ENCODE peak calls at places on chromosome 18, in nine cellular contexts. One of them, this sample, is unnamed.

GRCh38 chr18:11246466-11246865 is 97.1 kb upstream of the PIEZO2 start:
- DNase-seq in right cardiac atrium: no peak
- DNase-seq in esophagus squamous epithelium: no peak
- DNase-seq in GM23338: no peak
- DNase-seq in CD4-positive, alpha-beta memory T cell: no peak
- DNase-seq in stomach: no peak
- DNase-seq in gastrocnemius medialis: no peak
- DNase-seq in heart right ventricle: no peak
- DNase-seq in IMR-90: peak; percentile 33
- DNase-seq in this sample: no peak

GRCh38 chr18:56217406-56217805 is 421.0 kb downstream of the TXNL1 start:
- DNase-seq in CD4-positive, alpha-beta memory T cell: no peak
- DNase-seq in stomach: no peak
- DNase-seq in right cardiac atrium: no peak
- DNase-seq in heart right ventricle: no peak
- DNase-seq in gastrocnemius medialis: no peak
- DNase-seq in GM23338: no peak
- DNase-seq in IMR-90: peak; percentile 60
- DNase-seq in esophagus squamous epithelium: no peak
- DNase-seq in this sample: no peak

GRCh38 chr18:75090336-75090735 is 118.6 kb downstream of the PTGR3 start:
- DNase-seq in heart right ventricle: no peak
- DNase-seq in esophagus squamous epithelium: no peak
- DNase-seq in GM23338: peak; percentile 24
- DNase-seq in CD4-positive, alpha-beta memory T cell: no peak
- DNase-seq in right cardiac atrium: no peak
- DNase-seq in stomach: no peak
- DNase-seq in IMR-90: no peak
- DNase-seq in gastrocnemius medialis: no peak
- DNase-seq in this sample: no peak

GRCh38 chr18:46224181-46224775 is 120.1 kb downstream of the HAUS1 start:
- DNase-seq in right cardiac atrium: no peak
- DNase-seq in esophagus squamous epithelium: no peak
- DNase-seq in GM23338: no peak
- DNase-seq in stomach: no peak
- DNase-seq in CD4-positive, alpha-beta memory T cell: no peak
- DNase-seq in IMR-90: no peak
- DNase-seq in gastrocnemius medialis: no peak
- DNase-seq in heart right ventricle: no peak
- DNase-seq in this sample: no peak

GRCh38 chr18:7568426-7568825 is 1.3 kb downstream of the PTPRM start:
- DNase-seq in gastrocnemius medialis: peak; percentile 21
- DNase-seq in stomach: peak; percentile 28
- DNase-seq in heart right ventricle: peak; percentile 53
- DNase-seq in GM23338: peak; percentile 76
- DNase-seq in right cardiac atrium: peak; percentile 82
- DNase-seq in esophagus squamous epithelium: no peak
- DNase-seq in IMR-90: peak; percentile 20
- DNase-seq in CD4-positive, alpha-beta memory T cell: no peak
- DNase-seq in this sample: no peak

GRCh38 chr18:74652392-74652988 is 54.8 kb downstream of the ZNF407 start:
- DNase-seq in heart right ventricle: no peak
- DNase-seq in gastrocnemius medialis: no peak
- DNase-seq in CD4-positive, alpha-beta memory T cell: no peak
- DNase-seq in GM23338: peak; percentile 72
- DNase-seq in esophagus squamous epithelium: no peak
- DNase-seq in IMR-90: peak; percentile 66
- DNase-seq in right cardiac atrium: no peak
- DNase-seq in stomach: no peak
- DNase-seq in this sample: peak; percentile 43

GRCh38 chr18:10232062-10232461 is 222.4 kb upstream of the APCDD1 start:
- DNase-seq in esophagus squamous epithelium: no peak
- DNase-seq in right cardiac atrium: no peak
- DNase-seq in IMR-90: no peak
- DNase-seq in CD4-positive, alpha-beta memory T cell: no peak
- DNase-seq in stomach: no peak
- DNase-seq in GM23338: no peak
- DNase-seq in gastrocnemius medialis: no peak
- DNase-seq in heart right ventricle: no peak
- DNase-seq in this sample: no peak

GRCh38 chr18:6917082-6917481 is 187.6 kb downstream of the ARHGAP28 start:
- DNase-seq in CD4-positive, alpha-beta memory T cell: no peak
- DNase-seq in esophagus squamous epithelium: no peak
- DNase-seq in stomach: no peak
- DNase-seq in heart right ventricle: no peak
- DNase-seq in right cardiac atrium: no peak
- DNase-seq in GM23338: peak; percentile 43
- DNase-seq in gastrocnemius medialis: no peak
- DNase-seq in IMR-90: peak; percentile 4
- DNase-seq in this sample: no peak

GRCh38 chr18:37282386-37283037 is 283.1 kb downstream of the CELF4 start:
- DNase-seq in right cardiac atrium: peak; percentile 21
- DNase-seq in stomach: no peak
- DNase-seq in gastrocnemius medialis: no peak
- DNase-seq in heart right ventricle: no peak
- DNase-seq in IMR-90: no peak
- DNase-seq in CD4-positive, alpha-beta memory T cell: peak; percentile 15
- DNase-seq in GM23338: peak; percentile 65
- DNase-seq in esophagus squamous epithelium: no peak
- DNase-seq in this sample: no peak

GRCh38 chr18:68275616-68276015 is 439.3 kb downstream of the TMX3 start:
- DNase-seq in gastrocnemius medialis: no peak
- DNase-seq in CD4-positive, alpha-beta memory T cell: no peak
- DNase-seq in esophagus squamous epithelium: no peak
- DNase-seq in right cardiac atrium: no peak
- DNase-seq in stomach: no peak
- DNase-seq in heart right ventricle: no peak
- DNase-seq in IMR-90: peak; percentile 93
- DNase-seq in GM23338: no peak
- DNase-seq in this sample: no peak

GRCh38 chr18:54958711-54959625 is at the start of gene CCDC68:
- DNase-seq in right cardiac atrium: peak; percentile 85
- DNase-seq in IMR-90: no peak
- DNase-seq in gastrocnemius medialis: no peak
- DNase-seq in stomach: peak; percentile 78
- DNase-seq in GM23338: peak; percentile 70
- DNase-seq in CD4-positive, alpha-beta memory T cell: no peak
- DNase-seq in esophagus squamous epithelium: no peak
- DNase-seq in heart right ventricle: peak; percentile 45
- DNase-seq in this sample: no peak

GRCh38 chr18:6256521-6256920 is 158.2 kb downstream of the L3MBTL4 start:
- DNase-seq in stomach: no peak
- DNase-seq in gastrocnemius medialis: no peak
- DNase-seq in GM23338: no peak
- DNase-seq in esophagus squamous epithelium: no peak
- DNase-seq in CD4-positive, alpha-beta memory T cell: no peak
- DNase-seq in right cardiac atrium: no peak
- DNase-seq in IMR-90: no peak
- DNase-seq in heart right ventricle: no peak
- DNase-seq in this sample: no peak

DNA sequence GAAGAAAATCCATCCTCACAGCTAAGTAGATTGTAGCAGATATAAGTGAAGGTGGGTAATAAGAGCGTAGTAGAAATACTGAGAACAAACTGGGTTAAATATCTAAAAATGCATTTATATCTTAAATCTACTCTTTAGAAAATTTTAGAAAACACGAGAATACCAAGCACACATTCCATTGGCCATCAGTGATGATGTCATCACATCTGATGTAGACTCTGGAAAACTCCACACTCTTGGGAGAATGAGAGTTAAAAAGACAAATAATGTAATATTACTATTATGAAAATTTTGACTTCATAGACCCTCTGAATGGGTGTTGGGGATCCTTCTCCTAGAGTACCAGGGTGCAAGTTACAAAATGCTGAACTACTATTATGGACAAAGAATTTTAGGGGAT is 3.7 kb downstream of the RIOK3 start:
- DNase-seq in IMR-90: no peak
- DNase-seq in right cardiac atrium: no peak
- DNase-seq in heart right ventricle: no peak
- DNase-seq in GM23338: no peak
- DNase-seq in CD4-positive, alpha-beta memory T cell: no peak
- DNase-seq in esophagus squamous epithelium: no peak
- DNase-seq in gastrocnemius medialis: no peak
- DNase-seq in stomach: no peak
- DNase-seq in this sample: no peak
- H3K4me1 ChIP-seq in IMR-90: peaks cover 3% of the 10 kb centered on the region
- H3K4me1 ChIP-seq in right cardiac atrium: peaks cover 19% of the 10 kb centered on the region
- H3K4me1 ChIP-seq in heart right ventricle: peaks cover 8% of the 10 kb centered on the region
- H3K4me1 ChIP-seq in GM23338: peaks cover 5% of the 10 kb centered on the region
- H3K4me1 ChIP-seq in CD4-positive, alpha-beta memory T cell: peaks cover 76% of the 10 kb centered on the region
- H3K4me1 ChIP-seq in esophagus squamous epithelium: peaks cover 26% of the 10 kb centered on the region
- H3K4me1 ChIP-seq in gastrocnemius medialis: peaks cover 49% of the 10 kb centered on the region
- H3K4me1 ChIP-seq in stomach: peaks cover 56% of the 10 kb centered on the region
- H3K4me1 ChIP-seq in this sample: peaks cover 71% of the 10 kb centered on the region

GRCh38 chr18:12991839-12992216 is 666 bp downstream of the CEP192 start:
- DNase-seq in heart right ventricle: no peak
- DNase-seq in stomach: no peak
- DNase-seq in right cardiac atrium: no peak
- DNase-seq in IMR-90: no peak
- DNase-seq in GM23338: no peak
- DNase-seq in esophagus squamous epithelium: no peak
- DNase-seq in CD4-positive, alpha-beta memory T cell: no peak
- DNase-seq in gastrocnemius medialis: no peak
- DNase-seq in this sample: no peak

GRCh38 chr18:12990977-12991838 is at the start of gene CEP192:
- DNase-seq in right cardiac atrium: peak; percentile 98
- DNase-seq in esophagus squamous epithelium: peak; percentile 88
- DNase-seq in gastrocnemius medialis: peak; percentile 98
- DNase-seq in stomach: peak; percentile 97
- DNase-seq in heart right ventricle: peak; percentile 98
- DNase-seq in GM23338: peak; percentile 98
- DNase-seq in CD4-positive, alpha-beta memory T cell: peak; percentile 98
- DNase-seq in IMR-90: peak; percentile 98
- DNase-seq in this sample: peak; percentile 99

GRCh38 chr18:12990662-12990976 is 543 bp upstream of the CEP192 start:
- DNase-seq in gastrocnemius medialis: no peak
- DNase-seq in right cardiac atrium: no peak
- DNase-seq in GM23338: peak; percentile 75
- DNase-seq in IMR-90: no peak
- DNase-seq in esophagus squamous epithelium: no peak
- DNase-seq in heart right ventricle: no peak
- DNase-seq in stomach: no peak
- DNase-seq in CD4-positive, alpha-beta memory T cell: no peak
- DNase-seq in this sample: no peak

GRCh38 chr18:12989397-12990127 is 1.6 kb upstream of the CEP192 start:
- DNase-seq in stomach: no peak
- DNase-seq in GM23338: no peak
- DNase-seq in CD4-positive, alpha-beta memory T cell: no peak
- DNase-seq in IMR-90: no peak
- DNase-seq in gastrocnemius medialis: peak; percentile 29
- DNase-seq in heart right ventricle: no peak
- DNase-seq in esophagus squamous epithelium: no peak
- DNase-seq in right cardiac atrium: no peak
- DNase-seq in this sample: no peak

GRCh38 chr18:12990128-12990485 is 1.1 kb upstream of the CEP192 start:
- DNase-seq in IMR-90: no peak
- DNase-seq in stomach: no peak
- DNase-seq in CD4-positive, alpha-beta memory T cell: no peak
- DNase-seq in heart right ventricle: no peak
- DNase-seq in right cardiac atrium: no peak
- DNase-seq in GM23338: no peak
- DNase-seq in gastrocnemius medialis: no peak
- DNase-seq in esophagus squamous epithelium: no peak
- DNase-seq in this sample: peak; percentile 5
- H3K4me3 ChIP-seq in IMR-90: no peak overlapping the region
- H3K4me3 ChIP-seq in stomach: no peak overlapping the region
- H3K4me3 ChIP-seq in CD4-positive, alpha-beta memory T cell: peak overlapping the region; percentile 70
- H3K4me3 ChIP-seq in heart right ventricle: no peak overlapping the region
- H3K4me3 ChIP-seq in right cardiac atrium: peak overlapping the region; percentile 64
- H3K4me3 ChIP-seq in GM23338: peak overlapping the region; percentile 79
- H3K4me3 ChIP-seq in gastrocnemius medialis: no peak overlapping the region
- H3K4me3 ChIP-seq in esophagus squamous epithelium: peak overlapping the region; percentile 99
- H3K4me3 ChIP-seq in this sample: peak overlapping the region; percentile 97

GRCh38 chr18:32319084-32319483 is 129.2 kb downstream of the MEP1B start:
- DNase-seq in heart right ventricle: no peak
- DNase-seq in right cardiac atrium: no peak
- DNase-seq in gastrocnemius medialis: no peak
- DNase-seq in IMR-90: no peak
- DNase-seq in CD4-positive, alpha-beta memory T cell: no peak
- DNase-seq in stomach: no peak
- DNase-seq in GM23338: no peak
- DNase-seq in esophagus squamous epithelium: no peak
- DNase-seq in this sample: no peak

GRCh38 chr18:32315881-32316280 is 126.0 kb downstream of the MEP1B start:
- DNase-seq in esophagus squamous epithelium: no peak
- DNase-seq in right cardiac atrium: no peak
- DNase-seq in IMR-90: peak; percentile 74
- DNase-seq in gastrocnemius medialis: no peak
- DNase-seq in heart right ventricle: no peak
- DNase-seq in stomach: no peak
- DNase-seq in GM23338: no peak
- DNase-seq in CD4-positive, alpha-beta memory T cell: no peak
- DNase-seq in this sample: no peak

GRCh38 chr18:32321826-32322225 is 132.0 kb downstream of the MEP1B start:
- DNase-seq in GM23338: no peak
- DNase-seq in gastrocnemius medialis: no peak
- DNase-seq in right cardiac atrium: no peak
- DNase-seq in CD4-positive, alpha-beta memory T cell: no peak
- DNase-seq in IMR-90: no peak
- DNase-seq in heart right ventricle: no peak
- DNase-seq in esophagus squamous epithelium: no peak
- DNase-seq in stomach: no peak
- DNase-seq in this sample: no peak

GRCh38 chr18:32318581-32318980 is 128.7 kb downstream of the MEP1B start:
- DNase-seq in heart right ventricle: no peak
- DNase-seq in CD4-positive, alpha-beta memory T cell: no peak
- DNase-seq in right cardiac atrium: no peak
- DNase-seq in GM23338: no peak
- DNase-seq in IMR-90: no peak
- DNase-seq in gastrocnemius medialis: no peak
- DNase-seq in stomach: no peak
- DNase-seq in esophagus squamous epithelium: no peak
- DNase-seq in this sample: no peak

DNA sequence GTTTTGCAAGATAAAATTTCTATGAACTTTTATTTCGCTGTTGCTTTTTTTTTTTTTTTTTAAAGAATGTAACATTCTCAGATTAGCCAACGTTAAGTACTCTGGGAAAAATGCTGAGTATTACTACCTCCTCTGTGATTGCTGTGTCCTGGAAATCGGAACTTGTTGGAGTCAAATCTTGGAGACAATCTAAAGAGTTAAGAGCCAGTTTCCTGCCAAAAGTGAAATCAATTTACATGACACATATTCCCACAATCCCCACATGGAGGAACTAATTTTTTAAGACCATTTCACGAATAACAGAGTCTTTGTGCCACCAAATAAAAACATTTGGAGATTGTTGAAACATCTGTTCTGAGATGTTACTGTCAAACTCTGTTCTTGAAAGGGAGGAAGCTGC is 127.8 kb downstream of the MEP1B start:
- DNase-seq in heart right ventricle: no peak
- DNase-seq in IMR-90: peak; percentile 57
- DNase-seq in gastrocnemius medialis: no peak
- DNase-seq in right cardiac atrium: no peak
- DNase-seq in stomach: no peak
- DNase-seq in CD4-positive, alpha-beta memory T cell: no peak
- DNase-seq in esophagus squamous epithelium: no peak
- DNase-seq in GM23338: no peak
- DNase-seq in this sample: no peak
- H3K27ac ChIP-seq in heart right ventricle: no peak overlapping the region
- H3K27ac ChIP-seq in IMR-90: no peak overlapping the region
- H3K27ac ChIP-seq in gastrocnemius medialis: peak overlapping the region; percentile 37
- H3K27ac ChIP-seq in right cardiac atrium: no peak overlapping the region
- H3K27ac ChIP-seq in stomach: no peak overlapping the region
- H3K27ac ChIP-seq in CD4-positive, alpha-beta memory T cell: no peak overlapping the region
- H3K27ac ChIP-seq in esophagus squamous epithelium: no peak overlapping the region
- H3K27ac ChIP-seq in GM23338: no peak overlapping the region
- H3K27ac ChIP-seq in this sample: no peak overlapping the region

GRCh38 chr18:48826806-48827205 is 124.0 kb downstream of the SMAD7 start:
- DNase-seq in IMR-90: no peak
- DNase-seq in CD4-positive, alpha-beta memory T cell: no peak
- DNase-seq in right cardiac atrium: peak; percentile 28
- DNase-seq in esophagus squamous epithelium: no peak
- DNase-seq in gastrocnemius medialis: peak; percentile 3
- DNase-seq in heart right ventricle: no peak
- DNase-seq in stomach: peak; percentile 15
- DNase-seq in GM23338: no peak
- DNase-seq in this sample: no peak
- H3K4me1 ChIP-seq in IMR-90: peaks cover 24% of the 10 kb centered on the region
- H3K4me1 ChIP-seq in CD4-positive, alpha-beta memory T cell: peaks cover 24% of the 10 kb centered on the region
- H3K4me1 ChIP-seq in right cardiac atrium: peaks cover 40% of the 10 kb centered on the region
- H3K4me1 ChIP-seq in esophagus squamous epithelium: peaks cover 15% of the 10 kb centered on the region
- H3K4me1 ChIP-seq in gastrocnemius medialis: peaks cover 18% of the 10 kb centered on the region
- H3K4me1 ChIP-seq in heart right ventricle: peaks cover 18% of the 10 kb centered on the region
- H3K4me1 ChIP-seq in stomach: peaks cover 27% of the 10 kb centered on the region
- H3K4me1 ChIP-seq in GM23338: peaks cover 32% of the 10 kb centered on the region
- H3K4me1 ChIP-seq in this sample: peaks cover 8% of the 10 kb centered on the region

This sample was measured in CD4-positive, CD25-positive, alpha-beta regulatory T cell.